ENCODE peak calls at places on chromosome 6, in nine cellular contexts. A, L, D, U, H, X, I, W and Y are unnamed samples.

GRCh38 chr6:112618796-112619195 is 271.7 kb downstream of the RFPL4B start:
- DNase-seq in A (peak), L (no peak), D (peak), U (no peak), H (peak), X (no peak), I (no peak), W (no peak), Y (no peak)

GRCh38 chr6:136077834-136078576 is 172.1 kb downstream of the MTFR2 start:
- DNase-seq in A (no peak), L (no peak), D (no peak), U (no peak), H (peak), X (no peak), I (no peak), W (no peak), Y (no peak)

GRCh38 chr6:28729501-28730402 is 194.0 kb downstream of the TRIM27 start:
- DNase-seq in A (peak), L (no peak), D (no peak), U (no peak), H (no peak), X (no peak), I (no peak), W (no peak), Y (no peak)

GRCh38 chr6:157274471-157275226 is 48.7 kb downstream of the TMEM242 start:
- DNase-seq in A (peak), L (peak), D (peak), U (peak), H (peak), X (peak), I (peak), W (peak), Y (peak)

GRCh38 chr6:118663993-118664985 is 12.9 kb upstream of the CEP85L start:
- DNase-seq in A (no peak), L (no peak), D (no peak), U (no peak), H (no peak), X (no peak), I (no peak), W (no peak), Y (no peak)

GRCh38 chr6:57127763-57128162 is 37.8 kb downstream of the ZNF451 start:
- DNase-seq in A (no peak), L (no peak), D (no peak), U (no peak), H (no peak), X (no peak), I (no peak), W (no peak), Y (no peak)

GRCh38 chr6:105986998-105987397 is 99.1 kb upstream of the PRDM1 start:
- DNase-seq in A (no peak), L (no peak), D (no peak), U (no peak), H (no peak), X (no peak), I (no peak), W (no peak), Y (no peak)

GRCh38 chr6:106275692-106276091 is 49.9 kb downstream of the ATG5 start:
- DNase-seq in A (no peak), L (no peak), D (no peak), U (no peak), H (no peak), X (no peak), I (no peak), W (no peak), Y (no peak)

GRCh38 chr6:132067286-132067685 is 116.1 kb upstream of the CCN2 start:
- DNase-seq in A (no peak), L (no peak), D (no peak), U (no peak), H (no peak), X (no peak), I (no peak), W (no peak), Y (no peak)